ENCODE peak calls at places on chromosomes 7 and 10, in four cellular contexts. One of them, this sample, is unnamed.

GRCh38 chr10:4111593-4111992 is 326.6 kb upstream of the KLF6 start:
- DNase-seq in left ventricle myocardium inferior: no peak
- DNase-seq in EH: peak; percentile 64
- DNase-seq in NCI-H524: no peak
- DNase-seq in this sample: no peak

GRCh38 chr10:100100651-100101525 is 19.2 kb upstream of the CPN1 start:
- DNase-seq in left ventricle myocardium inferior: no peak
- DNase-seq in EH: peak; percentile 33
- DNase-seq in NCI-H524: peak; percentile 0
- DNase-seq in this sample: peak; percentile 58

GRCh38 chr10:13206546-13207443 is 27.4 kb downstream of the UCMA start:
- DNase-seq in left ventricle myocardium inferior: no peak
- DNase-seq in EH: peak; percentile 40
- DNase-seq in NCI-H524: no peak
- DNase-seq in this sample: peak; percentile 53

GRCh38 chr7:110521357-110521756 is 569.6 kb upstream of the LRRN3 start:
- DNase-seq in left ventricle myocardium inferior: no peak
- DNase-seq in EH: no peak
- DNase-seq in NCI-H524: peak; percentile 27
- DNase-seq in this sample: no peak

GRCh38 chr7:47188653-47189315 is 393.1 kb downstream of the TNS3 start:
- DNase-seq in left ventricle myocardium inferior: no peak
- DNase-seq in EH: no peak
- DNase-seq in NCI-H524: peak; percentile 94
- DNase-seq in this sample: no peak

GRCh38 chr10:132148261-132149251 is 38.2 kb upstream of the DPYSL4 start:
- DNase-seq in left ventricle myocardium inferior: peak; percentile 11
- DNase-seq in EH: no peak
- DNase-seq in NCI-H524: no peak
- DNase-seq in this sample: no peak

GRCh38 chr10:91672021-91672608 is 39.2 kb upstream of the PPP1R3C start:
- DNase-seq in left ventricle myocardium inferior: no peak
- DNase-seq in EH: peak; percentile 93
- DNase-seq in NCI-H524: peak; percentile 82
- DNase-seq in this sample: peak; percentile 88

GRCh38 chr10:22320591-22321155 is at the start of gene BMI1:
- DNase-seq in left ventricle myocardium inferior: peak; percentile 81
- DNase-seq in EH: peak; percentile 80
- DNase-seq in NCI-H524: peak; percentile 59
- DNase-seq in this sample: peak; percentile 80

GRCh38 chr10:29583674-29584073 is 51.1 kb downstream of the SVIL start:
- DNase-seq in left ventricle myocardium inferior: no peak
- DNase-seq in EH: no peak
- DNase-seq in NCI-H524: no peak
- DNase-seq in this sample: peak; percentile 56

GRCh38 chr7:76048668-76048988 is 722 bp downstream of the MDH2 start:
- DNase-seq in left ventricle myocardium inferior: no peak
- DNase-seq in EH: no peak
- DNase-seq in NCI-H524: peak; percentile 48
- DNase-seq in this sample: no peak

GRCh38 chr7:151051108-151051507 is 2.8 kb downstream of the ASIC3 start:
- DNase-seq in left ventricle myocardium inferior: peak; percentile 52
- DNase-seq in EH: peak; percentile 70
- DNase-seq in NCI-H524: no peak
- DNase-seq in this sample: peak; percentile 59

GRCh38 chr7:95357623-95358022 is 33.3 kb upstream of the PON1 start:
- DNase-seq in left ventricle myocardium inferior: no peak
- DNase-seq in EH: no peak
- DNase-seq in NCI-H524: peak; percentile 25
- DNase-seq in this sample: no peak

GRCh38 chr10:103752680-103753248 is 102.6 kb downstream of the SH3PXD2A start:
- DNase-seq in left ventricle myocardium inferior: no peak
- DNase-seq in EH: no peak
- DNase-seq in NCI-H524: no peak
- DNase-seq in this sample: peak; percentile 37

GRCh38 chr7:124152859-124153692 is 120.2 kb upstream of the TMEM229A start:
- DNase-seq in left ventricle myocardium inferior: no peak
- DNase-seq in EH: peak; percentile 48
- DNase-seq in NCI-H524: peak; percentile 58
- DNase-seq in this sample: peak; percentile 67

GRCh38 chr10:110311357-110311949 is 6.7 kb upstream of the SMNDC1 start:
- DNase-seq in left ventricle myocardium inferior: no peak
- DNase-seq in EH: peak; percentile 72
- DNase-seq in NCI-H524: peak; percentile 63
- DNase-seq in this sample: peak; percentile 85